ENCODE peak calls at places on chromosomes 6 and 20, in eight cellular contexts. One of them, this sample, is unnamed. For H3K36me3, the result is how much of the 10 kb centered on the place peaks cover.

GRCh38 chr20:10915815-10916214 is 242.0 kb upstream of the JAG1 start:
- DNase-seq in body of pancreas: no peak
- DNase-seq in SJCRH30: no peak
- DNase-seq in brain microvascular endothelial cell: no peak
- DNase-seq in psoas muscle: no peak
- DNase-seq in stomach: no peak
- DNase-seq in pancreas: no peak
- DNase-seq in CD4-positive, CD25-positive, alpha-beta regulatory T cell: no peak
- DNase-seq in this sample: no peak

GRCh38 chr6:156976144-156977088 is 199.2 kb downstream of the ARID1B start:
- DNase-seq in body of pancreas: no peak
- DNase-seq in SJCRH30: no peak
- DNase-seq in brain microvascular endothelial cell: no peak
- DNase-seq in psoas muscle: no peak
- DNase-seq in stomach: no peak
- DNase-seq in pancreas: no peak
- DNase-seq in CD4-positive, CD25-positive, alpha-beta regulatory T cell: peak
- DNase-seq in this sample: no peak

GRCh38 chr6:40485300-40485699 is 101.9 kb downstream of the LRFN2 start:
- DNase-seq in body of pancreas: no peak
- DNase-seq in SJCRH30: no peak
- DNase-seq in brain microvascular endothelial cell: no peak
- DNase-seq in psoas muscle: no peak
- DNase-seq in stomach: no peak
- DNase-seq in pancreas: no peak
- DNase-seq in CD4-positive, CD25-positive, alpha-beta regulatory T cell: no peak
- DNase-seq in this sample: no peak

GRCh38 chr20:63027425-63028389 is 20.9 kb upstream of the BHLHE23 start:
- DNase-seq in body of pancreas: no peak
- DNase-seq in SJCRH30: no peak
- DNase-seq in brain microvascular endothelial cell: no peak
- DNase-seq in psoas muscle: no peak
- DNase-seq in stomach: no peak
- DNase-seq in pancreas: no peak
- DNase-seq in CD4-positive, CD25-positive, alpha-beta regulatory T cell: peak
- DNase-seq in this sample: no peak

GRCh38 chr6:25511386-25511785 is 140.6 kb upstream of the SCGN start:
- DNase-seq in body of pancreas: no peak
- DNase-seq in SJCRH30: no peak
- DNase-seq in brain microvascular endothelial cell: no peak
- DNase-seq in psoas muscle: no peak
- DNase-seq in stomach: no peak
- DNase-seq in pancreas: no peak
- DNase-seq in CD4-positive, CD25-positive, alpha-beta regulatory T cell: no peak
- DNase-seq in this sample: no peak

GRCh38 chr6:156279306-156279969 is 497.7 kb upstream of the ARID1B start:
- DNase-seq in body of pancreas: no peak
- DNase-seq in SJCRH30: no peak
- DNase-seq in brain microvascular endothelial cell: no peak
- DNase-seq in psoas muscle: no peak
- DNase-seq in stomach: no peak
- DNase-seq in pancreas: no peak
- DNase-seq in CD4-positive, CD25-positive, alpha-beta regulatory T cell: no peak
- DNase-seq in this sample: no peak

GRCh38 chr6:36906539-36906938 is 20.8 kb downstream of the C6orf89 start:
- DNase-seq in body of pancreas: peak
- DNase-seq in SJCRH30: no peak
- DNase-seq in brain microvascular endothelial cell: no peak
- DNase-seq in psoas muscle: no peak
- DNase-seq in stomach: peak
- DNase-seq in pancreas: peak
- DNase-seq in CD4-positive, CD25-positive, alpha-beta regulatory T cell: no peak
- DNase-seq in this sample: peak

GRCh38 chr6:131694832-131695426 is 6.3 kb downstream of the OR2A4 start:
- DNase-seq in body of pancreas: peak
- DNase-seq in SJCRH30: peak
- DNase-seq in brain microvascular endothelial cell: peak
- DNase-seq in psoas muscle: peak
- DNase-seq in stomach: peak
- DNase-seq in pancreas: no peak
- DNase-seq in CD4-positive, CD25-positive, alpha-beta regulatory T cell: peak
- DNase-seq in this sample: peak

GRCh38 chr20:59955131-59955796 is 3.0 kb upstream of the CDH26 start:
- DNase-seq in body of pancreas: no peak
- DNase-seq in SJCRH30: peak
- DNase-seq in brain microvascular endothelial cell: no peak
- DNase-seq in psoas muscle: no peak
- DNase-seq in stomach: no peak
- DNase-seq in pancreas: no peak
- DNase-seq in CD4-positive, CD25-positive, alpha-beta regulatory T cell: peak
- DNase-seq in this sample: peak

GRCh38 chr6:135995160-135995898 is 143.8 kb downstream of the PDE7B start:
- DNase-seq in body of pancreas: no peak
- DNase-seq in SJCRH30: peak
- DNase-seq in brain microvascular endothelial cell: peak
- DNase-seq in psoas muscle: no peak
- DNase-seq in stomach: no peak
- DNase-seq in pancreas: no peak
- DNase-seq in CD4-positive, CD25-positive, alpha-beta regulatory T cell: no peak
- DNase-seq in this sample: no peak

GRCh38 chr20:23232679-23233308 is 117.8 kb upstream of the NXT1 start:
- DNase-seq in body of pancreas: no peak
- DNase-seq in SJCRH30: no peak
- DNase-seq in brain microvascular endothelial cell: no peak
- DNase-seq in psoas muscle: no peak
- DNase-seq in stomach: no peak
- DNase-seq in pancreas: no peak
- DNase-seq in CD4-positive, CD25-positive, alpha-beta regulatory T cell: no peak
- DNase-seq in this sample: no peak

GRCh38 chr20:37363221-37364012 is 17.5 kb downstream of the SRC start:
- DNase-seq in body of pancreas: no peak
- DNase-seq in SJCRH30: no peak
- DNase-seq in brain microvascular endothelial cell: no peak
- DNase-seq in psoas muscle: no peak
- DNase-seq in stomach: no peak
- DNase-seq in pancreas: no peak
- DNase-seq in CD4-positive, CD25-positive, alpha-beta regulatory T cell: no peak
- DNase-seq in this sample: no peak
- H3K36me3 ChIP-seq in body of pancreas: under half
- H3K36me3 ChIP-seq in SJCRH30: under half
- H3K36me3 ChIP-seq in brain microvascular endothelial cell: under half
- H3K36me3 ChIP-seq in psoas muscle: under half
- H3K36me3 ChIP-seq in stomach: under half
- H3K36me3 ChIP-seq in pancreas: under half
- H3K36me3 ChIP-seq in CD4-positive, CD25-positive, alpha-beta regulatory T cell: under half
- H3K36me3 ChIP-seq in this sample: under half

GRCh38 chr6:161091972-161092701 is 100.6 kb downstream of the MAP3K4 start:
- DNase-seq in body of pancreas: no peak
- DNase-seq in SJCRH30: no peak
- DNase-seq in brain microvascular endothelial cell: no peak
- DNase-seq in psoas muscle: no peak
- DNase-seq in stomach: no peak
- DNase-seq in pancreas: no peak
- DNase-seq in CD4-positive, CD25-positive, alpha-beta regulatory T cell: no peak
- DNase-seq in this sample: no peak
- H3K36me3 ChIP-seq in body of pancreas: under half
- H3K36me3 ChIP-seq in SJCRH30: half or more
- H3K36me3 ChIP-seq in brain microvascular endothelial cell: under half
- H3K36me3 ChIP-seq in psoas muscle: half or more
- H3K36me3 ChIP-seq in stomach: under half
- H3K36me3 ChIP-seq in pancreas: under half
- H3K36me3 ChIP-seq in CD4-positive, CD25-positive, alpha-beta regulatory T cell: half or more
- H3K36me3 ChIP-seq in this sample: under half

GRCh38 chr20:49248301-49248700 is 29.1 kb downstream of the DDX27 start:
- DNase-seq in body of pancreas: no peak
- DNase-seq in SJCRH30: no peak
- DNase-seq in brain microvascular endothelial cell: no peak
- DNase-seq in psoas muscle: no peak
- DNase-seq in stomach: no peak
- DNase-seq in pancreas: no peak
- DNase-seq in CD4-positive, CD25-positive, alpha-beta regulatory T cell: no peak
- DNase-seq in this sample: no peak

GRCh38 chr20:49247169-49247734 is 28.0 kb downstream of the DDX27 start:
- DNase-seq in body of pancreas: no peak
- DNase-seq in SJCRH30: no peak
- DNase-seq in brain microvascular endothelial cell: no peak
- DNase-seq in psoas muscle: no peak
- DNase-seq in stomach: no peak
- DNase-seq in pancreas: no peak
- DNase-seq in CD4-positive, CD25-positive, alpha-beta regulatory T cell: no peak
- DNase-seq in this sample: no peak

GRCh38 chr20:49247792-49248191 is 28.6 kb downstream of the DDX27 start:
- DNase-seq in body of pancreas: no peak
- DNase-seq in SJCRH30: no peak
- DNase-seq in brain microvascular endothelial cell: no peak
- DNase-seq in psoas muscle: no peak
- DNase-seq in stomach: no peak
- DNase-seq in pancreas: no peak
- DNase-seq in CD4-positive, CD25-positive, alpha-beta regulatory T cell: no peak
- DNase-seq in this sample: no peak

GRCh38 chr20:49248879-49249665 is 28.8 kb downstream of the ZNFX1 start:
- DNase-seq in body of pancreas: no peak
- DNase-seq in SJCRH30: no peak
- DNase-seq in brain microvascular endothelial cell: no peak
- DNase-seq in psoas muscle: no peak
- DNase-seq in stomach: no peak
- DNase-seq in pancreas: no peak
- DNase-seq in CD4-positive, CD25-positive, alpha-beta regulatory T cell: no peak
- DNase-seq in this sample: no peak

DNA sequence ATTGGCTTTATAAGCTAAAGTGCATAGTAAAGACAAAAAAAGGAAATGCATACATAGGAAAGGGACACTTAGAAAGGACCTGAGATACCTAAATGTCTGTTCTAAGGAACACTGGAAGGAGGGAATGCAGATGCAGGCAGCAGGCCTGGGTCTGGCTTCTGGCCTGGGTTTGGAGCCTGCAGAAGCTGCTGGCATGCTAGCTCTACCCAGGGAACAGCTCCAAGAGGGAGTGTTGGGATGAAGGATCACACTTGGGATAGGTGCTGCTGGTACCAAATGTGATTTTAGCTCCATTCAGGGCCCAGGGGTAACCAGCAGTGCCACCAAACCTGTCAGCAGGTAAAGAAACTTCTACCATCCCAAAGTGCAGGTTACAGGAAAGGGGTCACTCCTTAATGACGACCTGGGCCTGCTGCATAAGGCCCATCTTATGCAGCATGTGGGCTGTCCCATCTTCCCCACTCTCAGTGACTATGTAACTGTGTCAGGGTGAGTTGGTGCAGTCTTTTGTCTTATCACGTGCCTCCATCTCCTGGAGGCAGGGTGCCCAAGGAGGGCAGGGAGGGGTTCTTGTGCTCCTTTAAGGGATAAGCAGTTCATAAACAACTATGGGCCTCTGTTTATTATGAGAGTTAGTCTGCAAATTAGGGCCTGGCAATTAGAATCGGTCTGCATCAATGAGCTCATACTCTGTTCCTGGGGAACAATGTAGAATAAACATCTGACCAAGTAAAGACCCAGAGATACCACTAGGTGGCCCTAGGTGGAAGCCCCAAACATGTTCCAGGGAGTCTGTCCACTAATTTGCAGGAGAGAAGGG is 26.9 kb downstream of the DDX27 start:
- DNase-seq in body of pancreas: peak
- DNase-seq in SJCRH30: peak
- DNase-seq in brain microvascular endothelial cell: peak
- DNase-seq in psoas muscle: no peak
- DNase-seq in stomach: no peak
- DNase-seq in pancreas: no peak
- DNase-seq in CD4-positive, CD25-positive, alpha-beta regulatory T cell: peak
- DNase-seq in this sample: peak
- H3K36me3 ChIP-seq in body of pancreas: under half
- H3K36me3 ChIP-seq in SJCRH30: half or more
- H3K36me3 ChIP-seq in brain microvascular endothelial cell: half or more
- H3K36me3 ChIP-seq in psoas muscle: half or more
- H3K36me3 ChIP-seq in stomach: half or more
- H3K36me3 ChIP-seq in pancreas: under half
- H3K36me3 ChIP-seq in CD4-positive, CD25-positive, alpha-beta regulatory T cell: half or more
- H3K36me3 ChIP-seq in this sample: under half

GRCh38 chr20:45964024-45964423 is 8.0 kb downstream of the ZNF335 start:
- DNase-seq in body of pancreas: no peak
- DNase-seq in SJCRH30: no peak
- DNase-seq in brain microvascular endothelial cell: no peak
- DNase-seq in psoas muscle: no peak
- DNase-seq in stomach: no peak
- DNase-seq in pancreas: no peak
- DNase-seq in CD4-positive, CD25-positive, alpha-beta regulatory T cell: no peak
- DNase-seq in this sample: no peak
- H3K36me3 ChIP-seq in body of pancreas: under half
- H3K36me3 ChIP-seq in SJCRH30: half or more
- H3K36me3 ChIP-seq in brain microvascular endothelial cell: half or more
- H3K36me3 ChIP-seq in psoas muscle: half or more
- H3K36me3 ChIP-seq in stomach: half or more
- H3K36me3 ChIP-seq in pancreas: under half
- H3K36me3 ChIP-seq in CD4-positive, CD25-positive, alpha-beta regulatory T cell: half or more
- H3K36me3 ChIP-seq in this sample: under half

DNA sequence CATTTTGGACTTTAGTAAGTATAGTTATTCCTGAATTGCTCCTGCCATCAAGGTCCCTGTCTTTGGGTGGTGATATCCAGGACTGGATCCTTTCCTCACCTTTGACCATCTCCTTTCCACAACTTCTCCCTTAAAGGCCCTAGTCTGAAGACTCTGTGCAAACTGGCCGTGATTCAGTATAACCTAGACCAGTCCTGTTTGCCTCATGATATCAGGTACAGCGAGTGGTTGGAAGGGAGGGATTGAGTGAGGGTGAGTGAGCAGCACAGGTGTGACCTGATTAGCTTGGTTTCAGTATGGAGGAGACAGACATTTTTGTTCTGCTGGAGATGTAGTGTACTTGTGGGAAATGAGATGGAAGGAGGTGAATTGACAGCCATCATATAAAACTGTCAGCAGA is 2.3 kb upstream of the RRP36 start:
- DNase-seq in body of pancreas: no peak
- DNase-seq in SJCRH30: peak
- DNase-seq in brain microvascular endothelial cell: no peak
- DNase-seq in psoas muscle: no peak
- DNase-seq in stomach: no peak
- DNase-seq in pancreas: no peak
- DNase-seq in CD4-positive, CD25-positive, alpha-beta regulatory T cell: no peak
- DNase-seq in this sample: no peak
- H3K36me3 ChIP-seq in body of pancreas: under half
- H3K36me3 ChIP-seq in SJCRH30: under half
- H3K36me3 ChIP-seq in brain microvascular endothelial cell: under half
- H3K36me3 ChIP-seq in psoas muscle: under half
- H3K36me3 ChIP-seq in stomach: under half
- H3K36me3 ChIP-seq in pancreas: under half
- H3K36me3 ChIP-seq in CD4-positive, CD25-positive, alpha-beta regulatory T cell: under half
- H3K36me3 ChIP-seq in this sample: under half

GRCh38 chr6:3077430-3077829 is 9.1 kb downstream of the RIPK1 start:
- DNase-seq in body of pancreas: no peak
- DNase-seq in SJCRH30: no peak
- DNase-seq in brain microvascular endothelial cell: no peak
- DNase-seq in psoas muscle: no peak
- DNase-seq in stomach: no peak
- DNase-seq in pancreas: no peak
- DNase-seq in CD4-positive, CD25-positive, alpha-beta regulatory T cell: no peak
- DNase-seq in this sample: no peak
- H3K36me3 ChIP-seq in body of pancreas: under half
- H3K36me3 ChIP-seq in SJCRH30: under half
- H3K36me3 ChIP-seq in brain microvascular endothelial cell: under half
- H3K36me3 ChIP-seq in psoas muscle: half or more
- H3K36me3 ChIP-seq in stomach: under half
- H3K36me3 ChIP-seq in pancreas: under half
- H3K36me3 ChIP-seq in CD4-positive, CD25-positive, alpha-beta regulatory T cell: half or more
- H3K36me3 ChIP-seq in this sample: under half